ENCODE peak calls at places on chromosomes 13 and 19, in eight cellular contexts. One of them, this sample, is unnamed.

GRCh38 chr13:107450426-107450825 is 764.9 kb downstream of the LIG4 start:
- DNase-seq in uterus: no peak
- DNase-seq in ovary: no peak
- DNase-seq in bronchial epithelial cell: no peak
- DNase-seq in foreskin fibroblast: no peak
- DNase-seq in breast epithelium: no peak
- DNase-seq in tibial nerve: no peak
- DNase-seq in heart right ventricle: no peak
- DNase-seq in this sample: no peak

GRCh38 chr13:24083722-24084421 is 76.6 kb upstream of the SPATA13 start:
- DNase-seq in ovary: no peak
- DNase-seq in foreskin fibroblast: no peak
- DNase-seq in heart right ventricle: no peak
- DNase-seq in uterus: no peak
- DNase-seq in breast epithelium: no peak
- DNase-seq in bronchial epithelial cell: no peak
- DNase-seq in tibial nerve: no peak
- DNase-seq in this sample: no peak

GRCh38 chr13:75637101-75637774 is 1.1 kb downstream of the LMO7 start:
- DNase-seq in heart right ventricle: no peak
- DNase-seq in uterus: no peak
- DNase-seq in ovary: no peak
- DNase-seq in breast epithelium: no peak
- DNase-seq in tibial nerve: no peak
- DNase-seq in bronchial epithelial cell: no peak
- DNase-seq in foreskin fibroblast: no peak
- DNase-seq in this sample: no peak

GRCh38 chr13:111017755-111018487 is 97.2 kb upstream of the ARHGEF7 start:
- DNase-seq in tibial nerve: no peak
- DNase-seq in breast epithelium: no peak
- DNase-seq in uterus: no peak
- DNase-seq in foreskin fibroblast: no peak
- DNase-seq in bronchial epithelial cell: no peak
- DNase-seq in ovary: no peak
- DNase-seq in heart right ventricle: no peak
- DNase-seq in this sample: no peak

GRCh38 chr13:112194579-112194978 is 127.6 kb downstream of the SOX1 start:
- DNase-seq in breast epithelium: no peak
- DNase-seq in heart right ventricle: no peak
- DNase-seq in ovary: no peak
- DNase-seq in uterus: no peak
- DNase-seq in foreskin fibroblast: no peak
- DNase-seq in tibial nerve: no peak
- DNase-seq in bronchial epithelial cell: no peak
- DNase-seq in this sample: no peak

GRCh38 chr19:27966390-27966816 is 1246.5 kb downstream of the UQCRFS1 start:
- DNase-seq in foreskin fibroblast: no peak
- DNase-seq in tibial nerve: no peak
- DNase-seq in heart right ventricle: no peak
- DNase-seq in breast epithelium: no peak
- DNase-seq in uterus: no peak
- DNase-seq in bronchial epithelial cell: peak; percentile 7
- DNase-seq in ovary: no peak
- DNase-seq in this sample: peak; percentile 27

GRCh38 chr19:17862711-17863519 is 3.2 kb downstream of the RPL18A start:
- DNase-seq in tibial nerve: no peak
- DNase-seq in uterus: no peak
- DNase-seq in ovary: no peak
- DNase-seq in breast epithelium: no peak
- DNase-seq in heart right ventricle: no peak
- DNase-seq in bronchial epithelial cell: no peak
- DNase-seq in foreskin fibroblast: no peak
- DNase-seq in this sample: no peak

GRCh38 chr13:33205804-33206221 is 79.7 kb downstream of the STARD13 start:
- DNase-seq in ovary: no peak
- DNase-seq in heart right ventricle: no peak
- DNase-seq in uterus: no peak
- DNase-seq in breast epithelium: no peak
- DNase-seq in foreskin fibroblast: no peak
- DNase-seq in bronchial epithelial cell: peak; percentile 14
- DNase-seq in tibial nerve: no peak
- DNase-seq in this sample: no peak

GRCh38 chr13:77219401-77219800 is 107.5 kb downstream of the MYCBP2 start:
- DNase-seq in foreskin fibroblast: no peak
- DNase-seq in bronchial epithelial cell: no peak
- DNase-seq in heart right ventricle: no peak
- DNase-seq in uterus: no peak
- DNase-seq in ovary: no peak
- DNase-seq in breast epithelium: no peak
- DNase-seq in tibial nerve: no peak
- DNase-seq in this sample: no peak

GRCh38 chr13:21528616-21529015 is 69.5 kb upstream of the ZDHHC20 start:
- DNase-seq in tibial nerve: no peak
- DNase-seq in foreskin fibroblast: peak; percentile 22
- DNase-seq in bronchial epithelial cell: no peak
- DNase-seq in breast epithelium: no peak
- DNase-seq in uterus: no peak
- DNase-seq in ovary: no peak
- DNase-seq in heart right ventricle: no peak
- DNase-seq in this sample: peak; percentile 7

GRCh38 chr19:38478273-38478971 is 44.9 kb downstream of the RYR1 start:
- DNase-seq in ovary: no peak
- DNase-seq in breast epithelium: no peak
- DNase-seq in heart right ventricle: no peak
- DNase-seq in uterus: no peak
- DNase-seq in foreskin fibroblast: no peak
- DNase-seq in tibial nerve: no peak
- DNase-seq in bronchial epithelial cell: peak; percentile 1
- DNase-seq in this sample: no peak

GRCh38 chr13:50123862-50124535 is 108.8 kb downstream of the KCNRG start:
- DNase-seq in tibial nerve: peak; percentile 69
- DNase-seq in foreskin fibroblast: peak; percentile 96
- DNase-seq in heart right ventricle: peak; percentile 97
- DNase-seq in bronchial epithelial cell: peak; percentile 84
- DNase-seq in uterus: peak; percentile 85
- DNase-seq in ovary: no peak
- DNase-seq in breast epithelium: peak; percentile 67
- DNase-seq in this sample: peak; percentile 95

GRCh38 chr13:50529154-50529882 is 314.2 kb downstream of the DLEU7 start:
- DNase-seq in tibial nerve: peak; percentile 71
- DNase-seq in breast epithelium: peak; percentile 75
- DNase-seq in bronchial epithelial cell: peak; percentile 83
- DNase-seq in foreskin fibroblast: peak; percentile 71
- DNase-seq in uterus: peak; percentile 72
- DNase-seq in ovary: peak; percentile 73
- DNase-seq in heart right ventricle: peak; percentile 88
- DNase-seq in this sample: peak; percentile 89

GRCh38 chr13:100124265-100124664 is 35.4 kb downstream of the PCCA start:
- DNase-seq in bronchial epithelial cell: peak; percentile 50
- DNase-seq in uterus: no peak
- DNase-seq in heart right ventricle: no peak
- DNase-seq in breast epithelium: no peak
- DNase-seq in tibial nerve: no peak
- DNase-seq in foreskin fibroblast: no peak
- DNase-seq in ovary: no peak
- DNase-seq in this sample: peak; percentile 33

GRCh38 chr19:7509625-7510024 is 6.3 kb upstream of the ZNF358 start:
- DNase-seq in breast epithelium: no peak
- DNase-seq in tibial nerve: no peak
- DNase-seq in ovary: no peak
- DNase-seq in bronchial epithelial cell: no peak
- DNase-seq in uterus: no peak
- DNase-seq in foreskin fibroblast: no peak
- DNase-seq in heart right ventricle: no peak
- DNase-seq in this sample: no peak

GRCh38 chr19:46661735-46662592 is 982 bp upstream of the DACT3 start:
- DNase-seq in foreskin fibroblast: peak; percentile 87
- DNase-seq in tibial nerve: peak; percentile 79
- DNase-seq in heart right ventricle: peak; percentile 80
- DNase-seq in bronchial epithelial cell: peak; percentile 81
- DNase-seq in ovary: peak; percentile 82
- DNase-seq in uterus: peak; percentile 88
- DNase-seq in breast epithelium: peak; percentile 88
- DNase-seq in this sample: peak; percentile 93

GRCh38 chr19:46660601-46661019 is 372 bp downstream of the DACT3 start:
- DNase-seq in breast epithelium: no peak
- DNase-seq in foreskin fibroblast: no peak
- DNase-seq in heart right ventricle: no peak
- DNase-seq in uterus: peak; percentile 60
- DNase-seq in tibial nerve: no peak
- DNase-seq in bronchial epithelial cell: no peak
- DNase-seq in ovary: no peak
- DNase-seq in this sample: no peak

GRCh38 chr19:46659151-46660007 is 1.6 kb downstream of the DACT3 start:
- DNase-seq in uterus: peak; percentile 67
- DNase-seq in breast epithelium: no peak
- DNase-seq in foreskin fibroblast: no peak
- DNase-seq in bronchial epithelial cell: no peak
- DNase-seq in tibial nerve: peak; percentile 33
- DNase-seq in ovary: peak; percentile 70
- DNase-seq in heart right ventricle: peak; percentile 39
- DNase-seq in this sample: no peak

GRCh38 chr19:46661020-46661731 is at the start of gene DACT3:
- DNase-seq in foreskin fibroblast: peak; percentile 100
- DNase-seq in tibial nerve: peak; percentile 100
- DNase-seq in heart right ventricle: peak; percentile 100
- DNase-seq in uterus: peak; percentile 100
- DNase-seq in ovary: peak; percentile 100
- DNase-seq in bronchial epithelial cell: peak; percentile 96
- DNase-seq in breast epithelium: peak; percentile 100
- DNase-seq in this sample: peak; percentile 100

GRCh38 chr19:46660008-46660517 is 919 bp downstream of the DACT3 start:
- DNase-seq in foreskin fibroblast: no peak
- DNase-seq in uterus: peak; percentile 66
- DNase-seq in breast epithelium: no peak
- DNase-seq in bronchial epithelial cell: no peak
- DNase-seq in heart right ventricle: no peak
- DNase-seq in ovary: peak; percentile 62
- DNase-seq in tibial nerve: no peak
- DNase-seq in this sample: no peak
- TF ChIP-seq CTCF in foreskin fibroblast: no peak
- TF ChIP-seq CTCF in uterus: no peak
- TF ChIP-seq CTCF in breast epithelium: no peak
- TF ChIP-seq CTCF in bronchial epithelial cell: no peak
- TF ChIP-seq CTCF in heart right ventricle: no peak
- TF ChIP-seq CTCF in ovary: no peak
- TF ChIP-seq CTCF in tibial nerve: no peak
- TF ChIP-seq CTCF in this sample: no peak

GRCh38 chr19:6271251-6271650 is 8.5 kb downstream of the MLLT1 start:
- DNase-seq in heart right ventricle: no peak
- DNase-seq in breast epithelium: no peak
- DNase-seq in uterus: no peak
- DNase-seq in foreskin fibroblast: no peak
- DNase-seq in bronchial epithelial cell: no peak
- DNase-seq in ovary: peak; percentile 59
- DNase-seq in tibial nerve: no peak
- DNase-seq in this sample: no peak

GRCh38 chr19:6273701-6274601 is 5.8 kb downstream of the MLLT1 start:
- DNase-seq in foreskin fibroblast: peak; percentile 95
- DNase-seq in ovary: peak; percentile 80
- DNase-seq in breast epithelium: peak; percentile 85
- DNase-seq in bronchial epithelial cell: peak; percentile 77
- DNase-seq in heart right ventricle: peak; percentile 80
- DNase-seq in tibial nerve: peak; percentile 85
- DNase-seq in uterus: peak; percentile 82
- DNase-seq in this sample: peak; percentile 78

GRCh38 chr19:6272913-6273600 is 6.7 kb downstream of the MLLT1 start:
- DNase-seq in breast epithelium: no peak
- DNase-seq in heart right ventricle: no peak
- DNase-seq in uterus: no peak
- DNase-seq in bronchial epithelial cell: no peak
- DNase-seq in foreskin fibroblast: no peak
- DNase-seq in tibial nerve: no peak
- DNase-seq in ovary: no peak
- DNase-seq in this sample: no peak

GRCh38 chr19:6271721-6272410 is 7.9 kb downstream of the MLLT1 start:
- DNase-seq in bronchial epithelial cell: no peak
- DNase-seq in foreskin fibroblast: peak; percentile 55
- DNase-seq in uterus: peak; percentile 91
- DNase-seq in tibial nerve: peak; percentile 63
- DNase-seq in heart right ventricle: peak; percentile 92
- DNase-seq in breast epithelium: peak; percentile 75
- DNase-seq in ovary: peak; percentile 93
- DNase-seq in this sample: peak; percentile 31

GRCh38 chr19:6272411-6272791 is 7.4 kb downstream of the MLLT1 start:
- DNase-seq in breast epithelium: no peak
- DNase-seq in tibial nerve: no peak
- DNase-seq in heart right ventricle: no peak
- DNase-seq in ovary: peak; percentile 57
- DNase-seq in foreskin fibroblast: no peak
- DNase-seq in uterus: no peak
- DNase-seq in bronchial epithelial cell: no peak
- DNase-seq in this sample: no peak
- H3K4me3 ChIP-seq in breast epithelium: peak overlapping the region; percentile 40
- H3K4me3 ChIP-seq in tibial nerve: peak overlapping the region; percentile 38
- H3K4me3 ChIP-seq in heart right ventricle: peak overlapping the region; percentile 17
- H3K4me3 ChIP-seq in ovary: no peak overlapping the region
- H3K4me3 ChIP-seq in foreskin fibroblast: peak overlapping the region; percentile 27
- H3K4me3 ChIP-seq in uterus: peak overlapping the region; percentile 33
- H3K4me3 ChIP-seq in bronchial epithelial cell: no peak overlapping the region
- H3K4me3 ChIP-seq in this sample: no peak overlapping the region

GRCh38 chr13:45817833-45818232 is 33.7 kb downstream of the SIAH3 start:
- DNase-seq in heart right ventricle: no peak
- DNase-seq in foreskin fibroblast: no peak
- DNase-seq in uterus: no peak
- DNase-seq in breast epithelium: no peak
- DNase-seq in bronchial epithelial cell: peak; percentile 13
- DNase-seq in ovary: no peak
- DNase-seq in tibial nerve: no peak
- DNase-seq in this sample: peak; percentile 12
- TF ChIP-seq CTCF in heart right ventricle: no peak
- TF ChIP-seq CTCF in foreskin fibroblast: no peak
- TF ChIP-seq CTCF in uterus: no peak
- TF ChIP-seq CTCF in breast epithelium: no peak
- TF ChIP-seq CTCF in bronchial epithelial cell: peak; percentile 26
- TF ChIP-seq CTCF in ovary: no peak
- TF ChIP-seq CTCF in tibial nerve: no peak
- TF ChIP-seq CTCF in this sample: peak; percentile 8

DNA sequence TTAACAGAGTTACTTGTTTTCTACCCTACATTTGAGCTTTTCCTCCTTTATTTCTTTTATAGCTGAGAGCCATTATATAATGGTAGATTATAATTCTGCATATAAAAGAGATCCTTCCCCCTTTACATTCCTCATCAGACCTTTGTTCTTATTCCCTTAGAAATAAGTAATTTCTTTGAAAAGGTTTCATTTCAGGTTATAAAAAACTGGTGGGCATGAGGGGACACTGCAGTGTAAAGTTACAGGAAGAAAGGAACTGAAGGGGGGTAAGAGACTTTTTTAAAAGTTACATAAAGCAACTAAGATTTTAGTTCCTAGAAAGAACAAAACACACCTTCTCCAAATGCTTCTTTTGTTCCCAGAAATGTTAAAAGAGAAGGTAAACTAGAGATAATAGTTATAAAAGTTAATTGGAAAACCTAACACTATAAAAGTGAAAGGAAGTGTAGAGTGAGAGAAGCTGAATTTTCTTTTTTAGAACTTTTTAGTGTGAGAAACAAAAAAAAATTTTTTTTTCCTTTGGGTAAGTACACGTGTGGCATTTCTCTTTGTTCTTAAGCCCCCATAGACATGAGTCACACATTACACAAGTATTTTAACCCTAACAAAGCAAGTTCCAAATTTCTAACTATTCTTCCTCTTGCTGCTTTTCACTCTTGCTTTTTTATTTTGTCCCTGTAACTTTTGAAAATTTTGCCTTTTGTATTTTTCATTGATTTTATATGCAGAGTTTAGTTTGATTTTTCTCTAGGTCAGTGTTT is 106.4 kb upstream of the MLNR start:
- DNase-seq in bronchial epithelial cell: peak; percentile 70
- DNase-seq in heart right ventricle: no peak
- DNase-seq in tibial nerve: no peak
- DNase-seq in breast epithelium: no peak
- DNase-seq in foreskin fibroblast: peak; percentile 33
- DNase-seq in ovary: no peak
- DNase-seq in uterus: no peak
- DNase-seq in this sample: peak; percentile 62
- H3K4me3 ChIP-seq in bronchial epithelial cell: no peak overlapping the region
- H3K4me3 ChIP-seq in heart right ventricle: no peak overlapping the region
- H3K4me3 ChIP-seq in tibial nerve: no peak overlapping the region
- H3K4me3 ChIP-seq in breast epithelium: no peak overlapping the region
- H3K4me3 ChIP-seq in foreskin fibroblast: no peak overlapping the region
- H3K4me3 ChIP-seq in ovary: no peak overlapping the region
- H3K4me3 ChIP-seq in uterus: no peak overlapping the region
- H3K4me3 ChIP-seq in this sample: no peak overlapping the region

This sample was measured in epithelial cell of esophagus.